ENCODE peak calls at places on chromosomes 2 and 18, in seven cellular contexts. N is heart left ventricle; A is mammary epithelial cell; K is uterus; I is CD8-positive, alpha-beta T cell; P is GM23338; X is psoas muscle. V is an unnamed sample.

GRCh38 chr2:168434164-168434563 is 21.9 kb upstream of the CERS6 start:
- DNase-seq in K (peak; percentile 25), N (no peak), X (no peak), A (no peak), P (no peak), I (no peak), V (peak; percentile 58)

GRCh38 chr18:79413426-79413825 is 17.7 kb downstream of the NFATC1 start:
- DNase-seq in X (peak; percentile 41), K (no peak), P (no peak), I (no peak), N (peak; percentile 16), A (no peak), V (peak; percentile 6)

GRCh38 chr18:21484851-21485636 is 115.5 kb downstream of the ESCO1 start:
- DNase-seq in X (no peak), N (no peak), P (no peak), I (no peak), K (no peak), A (peak; percentile 26), V (no peak)

GRCh38 chr2:10016802-10017258 is 26.5 kb upstream of the KLF11 start:
- DNase-seq in K (no peak), I (no peak), N (peak; percentile 5), X (no peak), P (no peak), A (no peak), V (no peak)

GRCh38 chr2:194564422-194564821 is 1092.6 kb upstream of the SLC39A10 start:
- DNase-seq in A (no peak), K (no peak), X (no peak), P (no peak), I (no peak), N (no peak), V (no peak)

GRCh38 chr2:229852565-229852964 is 69.2 kb downstream of the TRIP12 start:
- DNase-seq in A (no peak), N (peak; percentile 56), X (no peak), P (no peak), I (peak; percentile 72), K (peak; percentile 22), V (no peak)

GRCh38 chr2:147937744-147938349 is 82.7 kb downstream of the ORC4 start:
- DNase-seq in N (no peak), A (peak; percentile 3), K (no peak), P (peak; percentile 52), I (no peak), X (no peak), V (no peak)

GRCh38 chr18:64219511-64219910 is 70.6 kb upstream of the LINC00305 start:
- DNase-seq in K (no peak), A (no peak), X (no peak), I (no peak), P (no peak), N (no peak), V (no peak)

GRCh38 chr2:130873700-130874346 is 37.1 kb downstream of the ARHGEF4 start:
- DNase-seq in K (peak; percentile 38), X (peak; percentile 70), P (peak; percentile 87), A (peak; percentile 53), I (peak; percentile 80), N (peak; percentile 62), V (no peak)

GRCh38 chr2:1173528-1173927 is 222.9 kb downstream of the SNTG2 start:
- DNase-seq in X (no peak), K (no peak), A (no peak), P (peak; percentile 79), N (no peak), I (no peak), V (no peak)

GRCh38 chr18:23879966-23880565 is 134.5 kb upstream of the TTC39C start:
- DNase-seq in A (peak; percentile 53), P (no peak), K (no peak), I (no peak), N (no peak), X (no peak), V (no peak)

GRCh38 chr2:105344704-105345345 is 7.5 kb downstream of the C2orf49 start:
- DNase-seq in I (no peak), N (no peak), K (no peak), X (no peak), P (peak; percentile 49), A (no peak), V (no peak)

GRCh38 chr18:74456017-74456408 is 1.1 kb downstream of the DIPK1C start:
- DNase-seq in P (no peak), A (no peak), X (no peak), I (no peak), N (no peak), K (no peak), V (no peak)

GRCh38 chr18:74455386-74455785 is 1.7 kb downstream of the DIPK1C start:
- DNase-seq in X (no peak), K (no peak), A (no peak), P (no peak), I (no peak), N (no peak), V (no peak)

GRCh38 chr18:74457043-74457742 is at the start of gene DIPK1C:
- DNase-seq in N (no peak), A (no peak), I (no peak), P (peak; percentile 47), K (no peak), X (no peak), V (no peak)

GRCh38 chr18:74457743-74458465 is 796 bp upstream of the DIPK1C start:
- DNase-seq in X (no peak), I (peak; percentile 42), P (peak; percentile 11), K (no peak), N (peak; percentile 39), A (no peak), V (no peak)

DNA sequence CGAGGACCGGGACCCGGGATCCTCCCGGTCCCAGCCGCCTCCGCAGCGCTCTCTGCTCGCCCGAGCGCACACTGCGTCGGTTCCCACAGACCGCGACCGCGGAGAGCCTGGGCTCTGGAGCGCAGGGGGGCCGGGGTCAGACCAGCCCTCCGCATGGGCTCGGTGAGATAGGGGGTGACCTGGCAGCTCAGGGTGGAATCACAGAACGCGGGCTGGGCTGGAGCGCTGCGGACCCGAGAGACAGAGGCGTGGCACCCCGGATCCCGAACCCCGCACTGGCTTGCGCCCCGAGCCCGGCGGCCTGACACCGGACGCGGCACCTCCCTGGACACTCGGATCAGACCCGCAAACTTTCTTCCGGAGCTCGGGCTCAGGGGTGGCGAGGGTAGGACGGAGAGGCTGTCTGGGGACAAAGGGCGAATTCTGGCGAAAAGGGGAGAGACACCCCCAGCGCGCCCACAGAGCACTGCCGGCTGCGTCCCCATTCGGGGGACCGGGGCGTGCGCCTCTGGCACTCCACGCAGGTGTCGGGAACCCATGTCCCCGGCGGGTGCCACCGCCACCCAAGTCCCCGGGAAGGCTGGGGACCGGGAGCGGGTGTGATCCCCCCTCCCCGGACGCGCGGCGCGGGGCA is 582 bp downstream of the DIPK1C start:
- DNase-seq in X (no peak), I (peak; percentile 46), P (peak; percentile 54), A (peak; percentile 25), N (no peak), K (no peak), V (no peak)
- H3K4me3 ChIP-seq in X (peak overlapping the region; percentile 61), I (peak overlapping the region; percentile 37), P (peak overlapping the region; percentile 77), A (no peak overlapping the region), N (peak overlapping the region; percentile 64), K (no peak overlapping the region), V (no peak overlapping the region)

DNA sequence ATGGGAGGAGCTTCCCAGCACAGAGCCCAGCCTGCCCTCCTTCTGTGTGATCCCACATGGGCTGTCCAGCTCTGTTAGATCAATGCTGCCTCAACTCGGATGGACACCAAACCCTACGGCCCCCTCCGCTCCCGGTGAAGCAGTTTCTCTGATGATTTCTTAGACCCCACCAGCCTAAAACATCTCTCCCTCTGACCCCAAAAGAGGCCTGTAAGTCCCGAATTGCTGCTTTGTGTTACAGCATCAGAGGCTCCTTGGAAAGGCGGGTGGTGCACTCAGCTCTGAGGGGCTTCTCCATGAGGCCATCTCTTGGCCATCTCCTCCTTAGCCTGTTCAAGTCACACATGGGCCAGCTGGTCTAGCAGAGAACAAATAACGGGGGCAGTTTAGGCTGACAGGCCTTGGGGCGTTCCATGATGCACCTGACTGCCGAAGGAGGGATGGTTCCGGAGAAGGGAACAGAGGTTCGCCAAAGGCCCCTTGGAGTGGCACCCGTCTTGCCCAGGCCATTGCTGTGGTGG is 240.7 kb downstream of the SH3RF3 start:
- DNase-seq in X (no peak), P (no peak), K (peak; percentile 7), A (no peak), N (no peak), I (peak; percentile 31), V (no peak)
- H3K4me1 ChIP-seq in X (peaks cover 32% of the 10 kb centered on the region), P (no peaks in the 10 kb centered on the region), K (no peaks in the 10 kb centered on the region), A (no peaks in the 10 kb centered on the region), N (peaks cover 3% of the 10 kb centered on the region), I (no peaks in the 10 kb centered on the region), V (no peaks in the 10 kb centered on the region)

GRCh38 chr2:27873091-27873490 is 17.1 kb downstream of the RBKS start:
- DNase-seq in P (no peak), I (no peak), K (no peak), N (no peak), A (no peak), X (no peak), V (no peak)

GRCh38 chr2:27871805-27872204 is 18.4 kb downstream of the RBKS start:
- DNase-seq in A (no peak), I (no peak), P (peak; percentile 2), X (no peak), N (no peak), K (no peak), V (no peak)

GRCh38 chr2:27866237-27866636 is 23.9 kb downstream of the RBKS start:
- DNase-seq in K (no peak), X (no peak), N (no peak), A (no peak), P (no peak), I (no peak), V (no peak)

GRCh38 chr2:27870724-27871123 is 19.5 kb downstream of the RBKS start:
- DNase-seq in K (no peak), I (no peak), P (no peak), X (no peak), A (peak; percentile 79), N (no peak), V (no peak)

DNA sequence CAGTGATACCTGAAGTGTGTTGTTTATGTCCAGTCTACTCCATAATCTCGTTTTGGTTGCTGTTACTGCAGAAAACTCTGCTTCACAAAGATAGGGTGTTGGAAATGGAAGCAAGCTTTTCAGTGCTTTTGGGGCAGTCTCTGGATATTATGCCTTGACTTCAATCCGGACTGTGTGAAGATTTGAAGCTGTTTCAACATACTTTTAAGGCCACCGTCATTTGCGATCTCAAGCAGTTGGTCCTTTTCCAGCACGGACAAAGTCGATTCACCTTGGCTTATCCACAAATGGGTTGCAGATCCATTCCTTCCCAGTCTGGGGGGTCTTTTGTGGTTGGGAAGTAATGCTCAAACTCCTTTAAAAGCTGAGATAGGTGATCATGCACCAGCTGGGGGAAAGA is 20.4 kb downstream of the RBKS start:
- DNase-seq in N (no peak), I (no peak), P (no peak), X (no peak), A (no peak), K (no peak), V (no peak)
- H3K4me3 ChIP-seq in N (no peak overlapping the region), I (no peak overlapping the region), P (no peak overlapping the region), X (no peak overlapping the region), A (no peak overlapping the region), K (no peak overlapping the region), V (no peak overlapping the region)

DNA sequence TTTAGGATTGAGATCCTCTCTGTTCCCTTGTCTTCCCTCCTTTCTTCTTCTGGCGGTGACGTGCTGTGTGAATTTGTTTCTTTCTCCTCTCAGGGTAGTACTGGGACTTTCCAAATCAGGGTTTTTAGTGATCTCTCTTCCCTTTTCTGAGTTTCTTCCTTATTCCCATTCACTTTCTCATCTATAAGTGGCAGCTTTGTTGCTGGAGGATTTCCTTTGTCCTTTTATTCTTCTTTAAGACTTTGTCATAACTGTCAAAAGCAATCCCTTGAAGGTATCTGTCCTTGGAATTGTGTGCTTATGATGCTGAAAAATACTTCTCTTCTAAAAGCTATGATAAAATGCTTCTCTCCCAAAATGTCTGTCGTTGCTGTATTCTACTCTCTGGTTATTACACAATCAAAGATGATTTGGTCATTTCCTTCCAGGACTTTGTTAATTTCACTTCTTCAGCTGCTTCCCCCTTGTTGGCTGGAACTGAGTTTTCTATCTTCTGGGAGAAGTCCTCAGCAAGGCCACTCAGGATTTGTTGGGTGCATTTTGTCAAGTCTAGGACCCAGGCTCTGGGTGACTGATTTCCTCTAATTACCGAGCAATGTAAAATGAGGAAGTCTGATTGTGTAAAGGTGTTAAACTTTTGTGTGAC is 4.9 kb upstream of the IL1B start:
- DNase-seq in A (no peak), K (no peak), P (no peak), I (no peak), X (no peak), N (no peak), V (no peak)
- H3K4me1 ChIP-seq in A (peaks cover 27% of the 10 kb centered on the region), K (no peaks in the 10 kb centered on the region), P (no peaks in the 10 kb centered on the region), I (no peaks in the 10 kb centered on the region), X (no peaks in the 10 kb centered on the region), N (no peaks in the 10 kb centered on the region), V (no peaks in the 10 kb centered on the region)